ENCODE peak calls at places on chromosomes 6 and 20, in five cellular contexts. Y is A673, N is bronchial epithelial cell, Q is PC-9, H is SK-N-SH. T is an unnamed sample.

GRCh38 chr6:72855471-72855870 is 233.6 kb downstream of the KCNQ5 start:
- DNase-seq in Y (no peak), N (no peak), H (no peak), Q (no peak), T (no peak)

GRCh38 chr6:157989541-157990289 is 8.1 kb downstream of the SYNJ2 start:
- DNase-seq in Q (peak; percentile 79), N (peak; percentile 38), H (peak; percentile 79), Y (peak; percentile 71), T (no peak)

GRCh38 chr20:56843817-56844216 is 214.7 kb downstream of the TFAP2C start:
- DNase-seq in N (no peak), Y (peak; percentile 11), Q (no peak), H (no peak), T (no peak)

GRCh38 chr6:42766163-42766670 is 15.6 kb upstream of the BICRAL start:
- DNase-seq in Q (peak; percentile 40), N (peak; percentile 86), H (no peak), Y (no peak), T (no peak)

GRCh38 chr6:8182209-8182845 is 80.0 kb upstream of the EEF1E1 start:
- DNase-seq in H (no peak), N (no peak), Q (no peak), Y (no peak), T (no peak)

GRCh38 chr6:65450451-65450850 is 256.6 kb downstream of the EYS start:
- DNase-seq in N (no peak), Y (no peak), H (no peak), Q (no peak), T (no peak)

GRCh38 chr6:108796875-108797274 is 51.3 kb upstream of the ARMC2 start:
- DNase-seq in N (no peak), Q (no peak), H (no peak), Y (no peak), T (no peak)

GRCh38 chr6:63660737-63661136 is 25.1 kb downstream of the PHF3 start:
- DNase-seq in Q (no peak), N (no peak), Y (no peak), H (no peak), T (no peak)

GRCh38 chr6:35911871-35912653 is 8.8 kb downstream of the SRPK1 start:
- DNase-seq in N (no peak), Q (no peak), Y (no peak), H (no peak), T (no peak)
- H3K27me3 ChIP-seq in N (no peaks in the 10 kb centered on the region), Q (no peaks in the 10 kb centered on the region), Y (no peaks in the 10 kb centered on the region), H (no peaks in the 10 kb centered on the region), T (no peaks in the 10 kb centered on the region)

DNA sequence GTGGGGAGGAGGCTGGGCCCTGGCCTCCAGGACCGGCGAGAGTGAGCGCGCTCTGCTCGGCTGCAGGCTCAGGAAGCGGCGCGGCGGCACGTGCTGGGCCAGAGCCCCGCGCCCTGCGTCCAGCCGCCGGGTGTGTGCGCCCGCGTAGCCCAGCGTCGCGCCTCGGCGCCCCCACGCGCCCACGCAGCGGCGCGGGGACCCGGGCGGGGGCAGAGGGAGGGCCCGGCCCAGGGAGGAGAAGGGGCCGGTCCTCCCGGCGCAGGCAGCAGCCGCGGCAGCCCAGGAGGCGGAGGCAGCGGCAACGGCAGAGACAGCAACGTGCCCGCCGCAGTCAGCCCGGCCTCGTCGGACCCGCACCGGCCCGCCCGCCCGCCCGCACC is at the start of gene EYA2:
- DNase-seq in H (peak; percentile 72), Y (no peak), N (no peak), Q (no peak), T (no peak)
- H3K4me3 ChIP-seq in H (no peak within 1 kb of the TSS), Y (no peak within 1 kb of the TSS), N (peak within 1 kb of the TSS; percentile 61), Q (no peak within 1 kb of the TSS), T (peak within 1 kb of the TSS; percentile 74)

GRCh38 chr6:146389740-146390139 is 153.9 kb upstream of the RAB32 start:
- DNase-seq in H (no peak), Y (peak; percentile 9), N (no peak), Q (no peak), T (no peak)
- H3K27me3 ChIP-seq in H (no peaks in the 10 kb centered on the region), Y (no peaks in the 10 kb centered on the region), N (no peaks in the 10 kb centered on the region), Q (no peaks in the 10 kb centered on the region), T (no peaks in the 10 kb centered on the region)

GRCh38 chr6:159042003-159042823 is 2.6 kb downstream of the TAGAP start:
- DNase-seq in H (peak; percentile 68), Q (peak; percentile 66), N (peak; percentile 81), Y (peak; percentile 59), T (no peak)
- H3K4me3 ChIP-seq in H (no peak overlapping the region), Q (peak overlapping the region; percentile 45), N (no peak overlapping the region), Y (no peak overlapping the region), T (peak overlapping the region; percentile 49)

GRCh38 chr6:32842690-32843089 is 1.2 kb downstream of the PSMB8 start:
- DNase-seq in N (no peak), Y (no peak), H (no peak), Q (no peak), T (no peak)
- H3K27me3 ChIP-seq in N (no peaks in the 10 kb centered on the region), Y (no peaks in the 10 kb centered on the region), H (no peaks in the 10 kb centered on the region), Q (no peaks in the 10 kb centered on the region), T (no peaks in the 10 kb centered on the region)

T was measured in thoracic aorta.